ENCODE peak calls at places on chromosome 22, in nine cellular contexts. E, G, O, Y, M, I, Q, L and C are unnamed samples.

GRCh38 chr22:41919357-41920224 is 4.7 kb upstream of the SHISA8 start:
- DNase-seq in E (no peak), G (peak; percentile 82), O (peak; percentile 91), Y (peak; percentile 31), M (peak; percentile 91), I (peak; percentile 83), Q (no peak), L (no peak), C (peak; percentile 87)

GRCh38 chr22:43275545-43275981 is 67.6 kb downstream of the SCUBE1 start:
- DNase-seq in E (no peak), G (no peak), O (no peak), Y (no peak), M (no peak), I (no peak), Q (no peak), L (no peak), C (no peak)

GRCh38 chr22:45583504-45583903 is 80.8 kb downstream of the FBLN1 start:
- DNase-seq in E (no peak), G (no peak), O (no peak), Y (no peak), M (no peak), I (no peak), Q (no peak), L (no peak), C (no peak)

GRCh38 chr22:48248901-48249455 is 1486.5 kb downstream of the TBC1D22A start:
- DNase-seq in E (no peak), G (no peak), O (no peak), Y (no peak), M (no peak), I (no peak), Q (no peak), L (no peak), C (no peak)

GRCh38 chr22:24579242-24579569 is 13.7 kb downstream of the LRRC75B start:
- DNase-seq in E (no peak), G (no peak), O (no peak), Y (no peak), M (no peak), I (no peak), Q (no peak), L (no peak), C (no peak)

GRCh38 chr22:36375071-36375980 is 12.4 kb downstream of the MYH9 start:
- DNase-seq in E (no peak), G (no peak), O (no peak), Y (no peak), M (no peak), I (peak; percentile 79), Q (no peak), L (no peak), C (no peak)

GRCh38 chr22:48422900-48423480 is 1404.7 kb downstream of the BRD1 start:
- DNase-seq in E (no peak), G (no peak), O (no peak), Y (no peak), M (no peak), I (peak; percentile 29), Q (no peak), L (no peak), C (no peak)

GRCh38 chr22:40484906-40485660 is 114.7 kb downstream of the SGSM3 start:
- DNase-seq in E (no peak), G (no peak), O (no peak), Y (no peak), M (no peak), I (no peak), Q (no peak), L (no peak), C (no peak)

GRCh38 chr22:50699001-50699753 is 26.6 kb downstream of the SHANK3 start:
- DNase-seq in E (no peak), G (no peak), O (no peak), Y (no peak), M (no peak), I (peak; percentile 48), Q (no peak), L (no peak), C (no peak)

GRCh38 chr22:43346521-43346929 is 3.4 kb upstream of the SCUBE1 start:
- DNase-seq in E (no peak), G (peak; percentile 61), O (peak; percentile 85), Y (peak; percentile 58), M (peak; percentile 85), I (peak; percentile 82), Q (no peak), L (peak; percentile 63), C (peak; percentile 82)

GRCh38 chr22:32794449-32795213 is 6.9 kb upstream of the TIMP3 start:
- DNase-seq in E (no peak), G (no peak), O (no peak), Y (no peak), M (no peak), I (no peak), Q (no peak), L (no peak), C (no peak)
- TF ChIP-seq CTCF in E (no peak), G (no peak), O (no peak), Y (peak; percentile 10), M (no peak), I (no peak), Q (no peak), L (no peak), C (no peak)

GRCh38 chr22:49694462-49695260 is 133.0 kb downstream of the BRD1 start:
- DNase-seq in E (no peak), G (no peak), O (no peak), Y (no peak), M (no peak), I (no peak), Q (no peak), L (peak; percentile 38), C (no peak)

GRCh38 chr22:49692499-49693225 is 135.0 kb downstream of the BRD1 start:
- DNase-seq in E (no peak), G (no peak), O (no peak), Y (no peak), M (no peak), I (peak; percentile 46), Q (no peak), L (no peak), C (no peak)

GRCh38 chr22:49693848-49694247 is 133.8 kb downstream of the BRD1 start:
- DNase-seq in E (no peak), G (no peak), O (no peak), Y (no peak), M (no peak), I (no peak), Q (no peak), L (no peak), C (no peak)

GRCh38 chr22:49691256-49691655 is 136.4 kb downstream of the BRD1 start:
- DNase-seq in E (no peak), G (no peak), O (no peak), Y (no peak), M (no peak), I (no peak), Q (no peak), L (no peak), C (no peak)

DNA sequence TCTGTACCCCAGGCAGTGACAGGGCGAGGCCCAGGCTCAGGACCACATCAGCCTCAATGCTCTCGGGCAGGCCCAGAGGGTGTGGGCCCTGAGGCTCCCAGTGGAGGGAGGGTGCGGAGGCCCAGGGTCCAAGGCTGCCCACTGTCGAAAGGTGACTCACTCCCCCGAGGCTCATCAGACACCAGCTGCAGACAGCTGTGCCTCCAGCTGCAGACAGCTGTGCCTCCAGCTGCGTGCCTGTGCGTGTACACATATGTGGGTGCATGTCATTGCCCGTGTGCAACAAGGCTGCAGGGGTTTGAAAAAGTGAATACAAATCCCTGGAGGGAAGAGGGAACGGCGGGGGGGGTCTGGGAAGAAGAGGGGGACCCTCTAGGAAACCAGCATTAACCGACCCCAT is 134.3 kb downstream of the BRD1 start:
- DNase-seq in E (no peak), G (no peak), O (no peak), Y (no peak), M (no peak), I (no peak), Q (no peak), L (peak; percentile 31), C (no peak)
- TF ChIP-seq CTCF in E (no peak), G (no peak), O (no peak), Y (no peak), M (no peak), I (no peak), Q (no peak), L (no peak), C (no peak)

GRCh38 chr22:19868773-19869471 is 14.2 kb upstream of the GNB1L start:
- DNase-seq in E (no peak), G (peak; percentile 66), O (no peak), Y (no peak), M (no peak), I (peak; percentile 48), Q (no peak), L (peak; percentile 48), C (no peak)

GRCh38 chr22:19869497-19870152 is 15.0 kb upstream of the GNB1L start:
- DNase-seq in E (no peak), G (no peak), O (no peak), Y (no peak), M (no peak), I (peak; percentile 48), Q (no peak), L (peak; percentile 49), C (no peak)

GRCh38 chr22:19871845-19872778 is 17.4 kb upstream of the GNB1L start:
- DNase-seq in E (no peak), G (no peak), O (no peak), Y (no peak), M (no peak), I (peak; percentile 50), Q (peak; percentile 1), L (peak; percentile 36), C (no peak)

GRCh38 chr22:19871023-19871844 is 16.6 kb upstream of the GNB1L start:
- DNase-seq in E (no peak), G (no peak), O (no peak), Y (no peak), M (no peak), I (peak; percentile 56), Q (no peak), L (peak; percentile 37), C (no peak)

GRCh38 chr22:19870153-19871022 is 15.7 kb upstream of the GNB1L start:
- DNase-seq in E (no peak), G (no peak), O (no peak), Y (no peak), M (no peak), I (peak; percentile 53), Q (no peak), L (peak; percentile 50), C (no peak)
- TF ChIP-seq CTCF in E (no peak), G (no peak), O (no peak), Y (no peak), M (no peak), I (no peak), Q (no peak), L (no peak), C (no peak)

GRCh38 chr22:47152938-47153337 is 390.5 kb downstream of the TBC1D22A start:
- DNase-seq in E (no peak), G (no peak), O (no peak), Y (no peak), M (no peak), I (no peak), Q (no peak), L (no peak), C (no peak)

GRCh38 chr22:47155912-47156311 is 393.5 kb downstream of the TBC1D22A start:
- DNase-seq in E (no peak), G (no peak), O (no peak), Y (no peak), M (no peak), I (no peak), Q (no peak), L (no peak), C (no peak)

GRCh38 chr22:47155131-47155885 is 392.9 kb downstream of the TBC1D22A start:
- DNase-seq in E (no peak), G (no peak), O (no peak), Y (no peak), M (no peak), I (no peak), Q (no peak), L (no peak), C (no peak)

GRCh38 chr22:47153854-47154542 is 391.5 kb downstream of the TBC1D22A start:
- DNase-seq in E (no peak), G (no peak), O (no peak), Y (no peak), M (no peak), I (no peak), Q (no peak), L (no peak), C (no peak)

GRCh38 chr22:47154621-47155081 is 392.2 kb downstream of the TBC1D22A start:
- DNase-seq in E (peak; percentile 46), G (no peak), O (no peak), Y (no peak), M (no peak), I (no peak), Q (no peak), L (no peak), C (no peak)
- TF ChIP-seq CTCF in E (peak; percentile 39), G (no peak), O (no peak), Y (no peak), M (no peak), I (no peak), Q (no peak), L (no peak), C (no peak)